ENCODE peak calls at places on chromosome 1, in four cellular contexts. G is T-helper 9 cell; H is HTR-8/SVneo; I is stimulated activated CD4-positive, alpha-beta T cell treated with anti-CD3 and anti-CD28 coated beads, Interleukin-4, amount 100 ng/mL, for 48 hours. J is an unnamed sample.

GRCh38 chr1:162412002-162412401 is at the start of gene SH2D1B:
- DNase-seq in I (no peak), G (no peak), H (no peak), J (no peak)

GRCh38 chr1:214967865-214968575 is 114.5 kb upstream of the KCNK2 start:
- DNase-seq in H (no peak), I (no peak), G (no peak), J (no peak)

GRCh38 chr1:3779912-3780416 is 7.4 kb downstream of the SMIM1 start:
- DNase-seq in H (no peak), G (no peak), I (no peak), J (no peak)

GRCh38 chr1:66737836-66738235 is 14.4 kb upstream of the DYNLT5 start:
- DNase-seq in I (no peak), G (no peak), H (no peak), J (no peak)

GRCh38 chr1:62912028-62912638 is 128.2 kb downstream of the ATG4C start:
- DNase-seq in H (peak), G (no peak), I (no peak), J (peak)

GRCh38 chr1:2778220-2778592 is 23.3 kb downstream of the TTC34 start:
- DNase-seq in I (no peak), G (no peak), H (no peak), J (no peak)

GRCh38 chr1:65147424-65148177 is 402 bp upstream of the AK4 start:
- DNase-seq in G (peak), I (peak), H (peak), J (peak)

GRCh38 chr1:71921935-71922559 is 360.3 kb downstream of the NEGR1 start:
- DNase-seq in G (no peak), I (no peak), H (no peak), J (no peak)

GRCh38 chr1:107952989-107953388 is 12.0 kb downstream of the VAV3 start:
- DNase-seq in H (no peak), G (no peak), I (no peak), J (peak)

GRCh38 chr1:154186177-154186576 is 5.7 kb downstream of the TPM3 start:
- DNase-seq in I (peak), H (peak), G (peak), J (peak)

GRCh38 chr1:160032165-160032827 is 506 bp upstream of the PIGM start:
- DNase-seq in H (no peak), G (no peak), I (no peak), J (no peak)

GRCh38 chr1:171403396-171403795 is 81.9 kb upstream of the PRRC2C start:
- DNase-seq in H (no peak), G (no peak), I (no peak), J (no peak)

GRCh38 chr1:84254703-84255238 is 46.7 kb upstream of the SAMD13 start:
- DNase-seq in H (no peak), I (no peak), G (no peak), J (no peak)

GRCh38 chr1:20358761-20359263 is 68.1 kb downstream of the VWA5B1 start:
- DNase-seq in H (peak), G (no peak), I (no peak), J (no peak)

GRCh38 chr1:203037509-203038190 is 11.4 kb downstream of the PPFIA4 start:
- DNase-seq in I (no peak), H (no peak), G (no peak), J (no peak)

GRCh38 chr1:152481869-152482664 is 28.5 kb upstream of the LCE5A start:
- DNase-seq in H (no peak), I (no peak), G (no peak), J (no peak)

GRCh38 chr1:182564605-182565004 is 24.5 kb downstream of the RNASEL start:
- DNase-seq in G (no peak), H (no peak), I (no peak), J (no peak)